ENCODE peak calls at places on chromosomes 3 and 15, in five cellular contexts. I, L, K, T and J are unnamed samples.

GRCh38 chr3:128537091-128537703 is 44.2 kb upstream of the GATA2 start:
- DNase-seq in I (no peak), L (no peak), K (no peak), T (no peak), J (no peak)

GRCh38 chr15:85047271-85047948 is 65.8 kb downstream of the PDE8A start:
- DNase-seq in I (no peak), L (no peak), K (peak; percentile 66), T (peak; percentile 99), J (peak; percentile 28)

GRCh38 chr3:103184772-103185171 is 750.0 kb downstream of the ZPLD1 start:
- DNase-seq in I (no peak), L (no peak), K (no peak), T (no peak), J (no peak)

GRCh38 chr3:126135398-126136076 is 44.8 kb downstream of the ALDH1L1 start:
- DNase-seq in I (no peak), L (no peak), K (peak; percentile 18), T (no peak), J (no peak)

GRCh38 chr15:65071381-65071811 is 3.6 kb upstream of the RASL12 start:
- DNase-seq in I (no peak), L (no peak), K (peak; percentile 76), T (no peak), J (no peak)

GRCh38 chr3:46845397-46845859 is 17.8 kb downstream of the MYL3 start:
- DNase-seq in I (no peak), L (no peak), K (peak; percentile 80), T (peak; percentile 62), J (no peak)

GRCh38 chr3:29668728-29669127 is 387.9 kb downstream of the RBMS3 start:
- DNase-seq in I (no peak), L (no peak), K (no peak), T (no peak), J (no peak)

GRCh38 chr3:67239362-67239761 is 241.3 kb downstream of the KBTBD8 start:
- DNase-seq in I (no peak), L (no peak), K (no peak), T (no peak), J (no peak)

GRCh38 chr3:132593950-132594328 is 3.1 kb upstream of the ACKR4 start:
- DNase-seq in I (no peak), L (no peak), K (no peak), T (peak; percentile 85), J (no peak)

GRCh38 chr15:76185716-76186115 is 125.6 kb downstream of the ETFA start:
- DNase-seq in I (no peak), L (no peak), K (no peak), T (peak; percentile 75), J (no peak)

GRCh38 chr3:103517013-103517412 is 1082.2 kb downstream of the ZPLD1 start:
- DNase-seq in I (no peak), L (no peak), K (no peak), T (no peak), J (no peak)

GRCh38 chr15:75508741-75509532 is 57.4 kb upstream of the SIN3A start:
- DNase-seq in I (no peak), L (no peak), K (no peak), T (peak; percentile 65), J (peak; percentile 41)

GRCh38 chr3:24128195-24129005 is 183.3 kb downstream of the NR1D2 start:
- DNase-seq in I (no peak), L (no peak), K (no peak), T (peak; percentile 43), J (no peak)

GRCh38 chr3:175179055-175179454 is 319.9 kb downstream of the NAALADL2 start:
- DNase-seq in I (no peak), L (no peak), K (no peak), T (peak; percentile 20), J (no peak)

GRCh38 chr3:148214695-148215094 is 483.0 kb upstream of the AGTR1 start:
- DNase-seq in I (no peak), L (no peak), K (no peak), T (no peak), J (no peak)

GRCh38 chr3:42025388-42026138 is 63.7 kb upstream of the ULK4 start:
- DNase-seq in I (no peak), L (peak; percentile 81), K (peak; percentile 95), T (peak; percentile 99), J (no peak)

GRCh38 chr15:44340410-44340809 is 51.9 kb downstream of the GOLM2 start:
- DNase-seq in I (no peak), L (no peak), K (no peak), T (peak; percentile 84), J (no peak)

GRCh38 chr3:5022966-5023776 is 43.9 kb downstream of the BHLHE40 start:
- DNase-seq in I (no peak), L (no peak), K (peak; percentile 69), T (peak; percentile 100), J (no peak)

GRCh38 chr3:122497425-122497824 is 17.3 kb downstream of the KPNA1 start:
- DNase-seq in I (no peak), L (no peak), K (no peak), T (peak; percentile 91), J (peak; percentile 33)

GRCh38 chr3:99825239-99825638 is 7.6 kb downstream of the CMSS1 start:
- DNase-seq in I (no peak), L (no peak), K (no peak), T (peak; percentile 31), J (no peak)

GRCh38 chr15:40539030-40539429 is 25.8 kb downstream of the CCDC32 start:
- DNase-seq in I (no peak), L (no peak), K (no peak), T (no peak), J (no peak)

GRCh38 chr3:184716652-184717607 is 5.1 kb upstream of the MAGEF1 start:
- DNase-seq in I (no peak), L (no peak), K (peak; percentile 58), T (peak; percentile 72), J (no peak)

GRCh38 chr3:148962513-148962912 is 28.8 kb upstream of the GYG1 start:
- DNase-seq in I (no peak), L (no peak), K (peak; percentile 38), T (peak; percentile 88), J (no peak)

DNA sequence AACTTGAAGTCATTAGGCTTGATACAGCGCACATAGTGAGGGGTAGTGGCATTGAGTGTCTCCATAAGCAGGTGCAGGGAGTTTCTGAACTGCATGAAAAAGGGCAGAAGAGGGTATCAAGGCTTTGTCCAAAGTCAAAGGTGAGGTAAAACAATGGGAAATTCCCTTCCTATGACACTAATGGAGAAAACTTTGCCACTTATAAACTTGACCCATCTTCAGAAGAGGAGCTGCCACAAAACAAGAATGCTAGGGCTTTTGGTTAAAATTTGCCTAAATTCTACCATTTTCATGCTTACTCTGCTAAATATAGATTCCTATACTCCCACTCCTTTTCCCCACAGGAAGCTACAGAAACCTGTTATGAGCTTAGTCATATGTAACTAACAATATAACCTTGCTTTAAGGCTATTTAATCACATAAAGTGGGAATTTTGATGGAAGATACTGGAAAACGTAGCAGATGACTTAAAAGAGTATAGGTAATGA is 87.5 kb upstream of the MYO5C start:
- DNase-seq in I (no peak), L (no peak), K (no peak), T (peak; percentile 45), J (no peak)
- H3K4me3 ChIP-seq in I (no peak overlapping the region), L (no peak overlapping the region), K (no peak overlapping the region), T (no peak overlapping the region), J (no peak overlapping the region)

GRCh38 chr3:108241146-108241545 is 18.9 kb upstream of the IFT57 start:
- DNase-seq in I (no peak), L (no peak), K (no peak), T (no peak), J (no peak)

GRCh38 chr3:108241721-108242120 is 19.5 kb upstream of the IFT57 start:
- DNase-seq in I (no peak), L (no peak), K (no peak), T (no peak), J (no peak)

GRCh38 chr3:108243243-108243642 is 21.0 kb upstream of the IFT57 start:
- DNase-seq in I (no peak), L (no peak), K (no peak), T (no peak), J (no peak)

GRCh38 chr3:108239082-108239481 is 16.9 kb upstream of the IFT57 start:
- DNase-seq in I (no peak), L (no peak), K (no peak), T (no peak), J (no peak)

DNA sequence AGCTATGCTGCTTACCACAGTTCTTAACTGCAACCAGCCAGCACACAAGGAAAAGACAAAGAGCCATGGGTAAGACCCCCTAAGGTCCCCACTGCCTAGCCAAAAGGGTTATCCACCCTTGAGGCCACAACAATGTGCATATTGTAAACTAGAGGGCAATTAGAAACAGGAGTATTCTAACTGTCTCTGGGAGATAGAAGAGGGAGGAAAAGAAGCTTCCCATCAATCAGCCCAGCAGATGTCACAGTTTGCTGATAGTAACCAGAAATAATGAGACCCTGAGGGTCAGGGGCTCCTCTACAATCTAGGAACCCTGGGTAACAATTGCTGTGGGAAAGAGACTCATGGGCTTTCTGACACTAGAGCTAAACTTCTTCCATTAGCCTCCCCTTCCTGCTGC is 20.6 kb upstream of the IFT57 start:
- DNase-seq in I (no peak), L (no peak), K (no peak), T (no peak), J (no peak)
- H3K9me3 ChIP-seq in I (no peaks in the 10 kb centered on the region), L (no peaks in the 10 kb centered on the region), K (no peaks in the 10 kb centered on the region), T (no peaks in the 10 kb centered on the region), J (no peaks in the 10 kb centered on the region)

DNA sequence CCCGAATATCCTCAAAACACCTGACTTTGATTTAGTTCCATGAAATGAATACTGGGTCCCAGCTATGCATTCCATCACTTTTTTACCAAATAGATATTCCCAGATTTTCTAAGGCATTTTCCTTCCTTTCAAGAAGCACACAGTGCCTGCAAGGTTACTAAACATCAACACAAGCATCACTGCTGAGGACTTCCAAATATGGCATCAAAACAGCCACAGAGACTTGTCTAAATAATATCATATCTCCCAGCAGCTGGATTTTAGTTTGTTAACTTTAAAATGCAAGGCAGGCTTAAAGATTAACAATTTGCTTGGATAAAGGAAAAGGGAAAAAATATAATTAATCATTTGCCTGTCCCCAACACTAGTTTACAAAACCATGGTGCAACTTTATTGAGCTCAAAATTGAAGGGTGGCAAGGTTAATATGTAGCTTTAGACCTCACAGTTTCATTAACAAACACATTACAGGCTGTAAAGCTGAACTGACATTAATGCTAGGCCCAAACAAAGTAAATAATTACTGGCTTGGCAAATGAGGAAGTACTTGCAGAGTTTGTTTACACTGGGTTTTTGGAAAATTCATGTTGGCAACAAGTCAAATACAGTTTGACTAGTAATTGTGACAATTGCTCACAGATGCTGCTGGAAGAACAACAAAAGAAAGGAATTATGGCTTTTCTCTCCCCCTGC is 401.7 kb upstream of the CDIN1 start:
- DNase-seq in I (no peak), L (no peak), K (no peak), T (peak; percentile 43), J (no peak)
- H3K27ac ChIP-seq in I (no peak overlapping the region), L (no peak overlapping the region), K (no peak overlapping the region), T (no peak overlapping the region), J (no peak overlapping the region)

DNA sequence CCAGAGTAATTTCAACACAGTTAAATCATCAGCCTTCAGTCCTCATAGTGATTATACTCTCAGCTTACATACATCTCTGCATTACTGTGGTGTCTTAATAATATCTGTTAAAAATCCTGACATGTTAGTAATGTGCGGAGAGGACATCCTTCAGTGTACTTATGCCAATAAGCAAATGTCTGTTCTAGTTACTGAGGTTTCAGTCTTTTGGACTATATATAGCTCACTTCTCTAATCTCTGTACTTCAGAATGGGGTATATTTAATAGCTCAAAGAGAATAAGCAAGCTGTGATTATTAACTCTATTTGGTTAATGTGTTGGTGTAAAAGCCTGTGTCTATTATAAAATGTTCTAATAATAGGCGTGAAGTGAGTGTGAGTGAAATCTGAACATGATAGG is 28.9 kb upstream of the OSTN start:
- DNase-seq in I (no peak), L (no peak), K (no peak), T (no peak), J (no peak)
- H3K4me3 ChIP-seq in I (no peak overlapping the region), L (no peak overlapping the region), K (no peak overlapping the region), T (no peak overlapping the region), J (no peak overlapping the region)